ENCODE peak calls at places on chromosome 1, in four cellular contexts. V, P, C and Y are unnamed samples. For H3K4me1, the result is how much of the 10 kb centered on the place peaks cover.

GRCh38 chr1:234186037-234186688 is 187.1 kb upstream of the COA6 start:
- DNase-seq in V (no peak), P (peak), C (peak), Y (no peak)

GRCh38 chr1:24186993-24187790 is at the start of gene IFNLR1:
- DNase-seq in V (peak), P (peak), C (peak), Y (peak)

GRCh38 chr1:34407140-34407539 is 230.4 kb downstream of the C1orf94 start:
- DNase-seq in V (no peak), P (no peak), C (no peak), Y (no peak)

GRCh38 chr1:21871943-21872342 is 59.9 kb downstream of the LDLRAD2 start:
- DNase-seq in V (peak), P (no peak), C (no peak), Y (no peak)

GRCh38 chr1:98104285-98104684 is 183.5 kb upstream of the DPYD start:
- DNase-seq in V (no peak), P (peak), C (no peak), Y (no peak)

GRCh38 chr1:94122201-94122970 is 1.4 kb upstream of the ABCA4 start:
- DNase-seq in V (no peak), P (peak), C (no peak), Y (no peak)

GRCh38 chr1:212769372-212770167 is 22.0 kb downstream of the NSL1 start:
- DNase-seq in V (no peak), P (no peak), C (no peak), Y (no peak)

GRCh38 chr1:14055442-14056225 is 355.6 kb downstream of the PRDM2 start:
- DNase-seq in V (no peak), P (peak), C (no peak), Y (no peak)

GRCh38 chr1:156749429-156750118 is 1.9 kb downstream of the HDGF start:
- DNase-seq in V (no peak), P (no peak), C (peak), Y (no peak)

GRCh38 chr1:228096416-228097332 is 6.5 kb downstream of the C1orf35 start:
- DNase-seq in V (no peak), P (no peak), C (no peak), Y (peak)

GRCh38 chr1:50329332-50329932 is 93.8 kb downstream of the DMRTA2 start:
- DNase-seq in V (no peak), P (peak), C (no peak), Y (no peak)

GRCh38 chr1:2395245-2395644 is 3.6 kb downstream of the RER1 start:
- DNase-seq in V (no peak), P (no peak), C (no peak), Y (no peak)

GRCh38 chr1:198849108-198849507 is 210.3 kb downstream of the PTPRC start:
- DNase-seq in V (no peak), P (no peak), C (no peak), Y (no peak)

GRCh38 chr1:222225171-222225570 is 322.7 kb downstream of the HHIPL2 start:
- DNase-seq in V (no peak), P (no peak), C (no peak), Y (no peak)

GRCh38 chr1:50707824-50708223 is 252.2 kb downstream of the FAF1 start:
- DNase-seq in V (no peak), P (no peak), C (no peak), Y (no peak)

GRCh38 chr1:205356424-205357151 is at the start of gene KLHDC8A:
- DNase-seq in V (no peak), P (peak), C (no peak), Y (no peak)

GRCh38 chr1:151593651-151594625 is 17.9 kb upstream of the SNX27 start:
- DNase-seq in V (peak), P (peak), C (peak), Y (peak)
- H3K4me3 ChIP-seq in V (no peak), P (peak), C (no peak), Y (no peak)

GRCh38 chr1:201172999-201173610 is 17.5 kb upstream of the IGFN1 start:
- DNase-seq in V (no peak), P (peak), C (no peak), Y (no peak)
- H3K4me1 ChIP-seq in V (under half), P (under half), C (half or more), Y (under half)

GRCh38 chr1:40312238-40313205 is 4.6 kb downstream of the COL9A2 start:
- DNase-seq in V (peak), P (no peak), C (peak), Y (no peak)

GRCh38 chr1:40310129-40310461 is 7.0 kb downstream of the COL9A2 start:
- DNase-seq in V (no peak), P (no peak), C (no peak), Y (no peak)

GRCh38 chr1:40309374-40310128 is 7.5 kb downstream of the COL9A2 start:
- DNase-seq in V (no peak), P (no peak), C (no peak), Y (no peak)

GRCh38 chr1:40311692-40312091 is 5.4 kb downstream of the COL9A2 start:
- DNase-seq in V (no peak), P (no peak), C (no peak), Y (no peak)

GRCh38 chr1:40310983-40311642 is 6.0 kb downstream of the COL9A2 start:
- DNase-seq in V (no peak), P (no peak), C (no peak), Y (no peak)
- TF ChIP-seq CTCF in V (peak), P (peak), C (peak), Y (no peak)

GRCh38 chr1:242139986-242140385 is 141.1 kb upstream of the MAP1LC3C start:
- DNase-seq in V (no peak), P (no peak), C (no peak), Y (no peak)
- H3K4me3 ChIP-seq in V (no peak), P (no peak), C (no peak), Y (no peak)

GRCh38 chr1:207869859-207870258 is 41.1 kb downstream of the CD34 start:
- DNase-seq in V (no peak), P (no peak), C (no peak), Y (peak)
- H3K4me1 ChIP-seq in V (under half), P (under half), C (under half), Y (under half)